ENCODE peak calls at places on chromosomes 13 and 19, in nine cellular contexts. C is GM23338, W is cardiac muscle cell, F is upper lobe of right lung, O is colonic mucosa, V is lower leg skin, U is epithelial cell of proximal tubule, S is thoracic aorta, K is skeletal muscle cell. H is an unnamed sample.

GRCh38 chr13:98299954-98300350 is 122.9 kb upstream of the RNF113B start:
- DNase-seq in F (no peak), V (no peak), W (no peak), C (no peak), K (no peak), U (no peak), S (no peak), O (no peak), H (no peak)

GRCh38 chr19:11528551-11529341 is at the start of gene ECSIT:
- DNase-seq in F (peak; percentile 97), U (peak; percentile 92), O (peak; percentile 99), K (peak; percentile 92), V (peak; percentile 99), C (peak; percentile 99), S (peak; percentile 98), W (peak; percentile 98), H (peak; percentile 94)

GRCh38 chr13:41127746-41128145 is 4.9 kb downstream of the KBTBD6 start:
- DNase-seq in V (no peak), O (no peak), U (no peak), W (no peak), C (no peak), S (no peak), K (no peak), F (no peak), H (no peak)

GRCh38 chr19:39514840-39515550 is at the start of gene SELENOV:
- DNase-seq in S (no peak), C (peak; percentile 94), W (peak; percentile 43), U (no peak), V (no peak), K (no peak), O (no peak), F (no peak), H (no peak)

GRCh38 chr13:41746259-41746658 is 214.7 kb downstream of the VWA8 start:
- DNase-seq in K (peak; percentile 48), C (no peak), O (no peak), V (no peak), F (no peak), S (no peak), W (no peak), U (no peak), H (no peak)

GRCh38 chr13:33260168-33261098 is 25.1 kb downstream of the STARD13 start:
- DNase-seq in C (no peak), K (no peak), F (no peak), S (no peak), O (no peak), U (no peak), W (peak; percentile 35), V (no peak), H (no peak)

GRCh38 chr13:27792393-27793218 is at the start of gene GSX1:
- DNase-seq in S (no peak), O (peak; percentile 44), F (peak; percentile 86), W (peak; percentile 95), K (peak; percentile 25), V (no peak), U (no peak), C (peak; percentile 95), H (peak; percentile 69)

GRCh38 chr19:17069249-17069648 is 6.0 kb downstream of the HAUS8 start:
- DNase-seq in W (peak; percentile 31), K (no peak), C (peak; percentile 73), F (no peak), S (no peak), O (no peak), U (no peak), V (no peak), H (no peak)

GRCh38 chr19:6226444-6227155 is 53.2 kb downstream of the MLLT1 start:
- DNase-seq in S (no peak), U (no peak), V (no peak), K (no peak), C (no peak), F (no peak), W (no peak), O (no peak), H (no peak)

GRCh38 chr19:14150770-14151661 is 14.6 kb upstream of the ASF1B start:
- DNase-seq in S (no peak), O (no peak), V (no peak), U (no peak), C (no peak), F (no peak), K (no peak), W (no peak), H (no peak)

GRCh38 chr19:14147797-14148605 is 11.6 kb upstream of the ASF1B start:
- DNase-seq in S (no peak), O (peak; percentile 72), K (no peak), C (peak; percentile 75), U (no peak), F (peak; percentile 85), W (peak; percentile 78), V (peak; percentile 93), H (peak; percentile 82)

GRCh38 chr19:14150041-14150769 is 13.8 kb upstream of the ASF1B start:
- DNase-seq in S (no peak), V (no peak), F (no peak), U (no peak), C (peak; percentile 45), W (no peak), K (no peak), O (no peak), H (no peak)

GRCh38 chr19:14149509-14149994 is 13.2 kb upstream of the ASF1B start:
- DNase-seq in W (no peak), K (no peak), V (peak; percentile 94), C (peak; percentile 28), U (no peak), F (no peak), S (no peak), O (peak; percentile 80), H (no peak)

DNA sequence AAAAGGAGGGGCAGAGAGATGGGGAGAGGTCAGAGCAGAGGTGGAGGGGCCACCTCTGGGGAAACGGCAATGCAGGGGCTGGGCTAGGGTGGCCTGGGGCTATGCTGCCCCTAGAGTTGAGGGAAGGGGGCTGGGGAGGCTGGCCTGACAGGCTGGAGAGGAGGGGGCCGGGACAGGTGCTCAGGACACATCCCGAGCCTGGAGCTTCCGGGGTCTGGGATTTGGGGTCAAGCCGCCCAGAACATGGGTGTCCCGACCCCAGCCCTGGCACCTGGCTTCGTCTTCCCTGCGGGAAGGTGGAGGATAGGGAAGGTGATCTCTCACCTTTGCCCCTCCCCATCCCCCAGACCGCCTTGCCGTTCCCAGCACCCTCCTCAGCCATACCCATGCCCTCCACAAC is 12.6 kb upstream of the ASF1B start:
- DNase-seq in S (no peak), K (no peak), C (no peak), F (no peak), U (no peak), W (no peak), V (no peak), O (peak; percentile 25), H (no peak)
- H3K4me3 ChIP-seq in S (peak overlapping the region; percentile 60), K (no peak overlapping the region), C (no peak overlapping the region), F (peak overlapping the region; percentile 31), U (no peak overlapping the region), W (no peak overlapping the region), V (no peak overlapping the region), O (no peak overlapping the region), H (peak overlapping the region; percentile 57)

GRCh38 chr19:34960103-34960805 is 3.8 kb downstream of the ZNF792 start:
- DNase-seq in O (no peak), F (no peak), K (no peak), C (no peak), V (peak; percentile 43), S (no peak), W (no peak), U (no peak), H (no peak)
- H3K4me3 ChIP-seq in O (no peak overlapping the region), F (no peak overlapping the region), K (no peak overlapping the region), C (no peak overlapping the region), V (no peak overlapping the region), S (no peak overlapping the region), W (no peak overlapping the region), U (no peak overlapping the region), H (no peak overlapping the region)

GRCh38 chr19:45876411-45877197 is 9.3 kb downstream of the IRF2BP1 start:
- DNase-seq in S (no peak), V (no peak), O (peak; percentile 51), W (peak; percentile 41), F (peak; percentile 85), C (peak; percentile 75), U (no peak), K (no peak), H (no peak)
- H3K4me3 ChIP-seq in S (peak overlapping the region; percentile 29), V (no peak overlapping the region), O (peak overlapping the region; percentile 10), W (no peak overlapping the region), F (peak overlapping the region; percentile 26), C (peak overlapping the region; percentile 62), U (no peak overlapping the region), K (peak overlapping the region; percentile 11), H (peak overlapping the region; percentile 39)

DNA sequence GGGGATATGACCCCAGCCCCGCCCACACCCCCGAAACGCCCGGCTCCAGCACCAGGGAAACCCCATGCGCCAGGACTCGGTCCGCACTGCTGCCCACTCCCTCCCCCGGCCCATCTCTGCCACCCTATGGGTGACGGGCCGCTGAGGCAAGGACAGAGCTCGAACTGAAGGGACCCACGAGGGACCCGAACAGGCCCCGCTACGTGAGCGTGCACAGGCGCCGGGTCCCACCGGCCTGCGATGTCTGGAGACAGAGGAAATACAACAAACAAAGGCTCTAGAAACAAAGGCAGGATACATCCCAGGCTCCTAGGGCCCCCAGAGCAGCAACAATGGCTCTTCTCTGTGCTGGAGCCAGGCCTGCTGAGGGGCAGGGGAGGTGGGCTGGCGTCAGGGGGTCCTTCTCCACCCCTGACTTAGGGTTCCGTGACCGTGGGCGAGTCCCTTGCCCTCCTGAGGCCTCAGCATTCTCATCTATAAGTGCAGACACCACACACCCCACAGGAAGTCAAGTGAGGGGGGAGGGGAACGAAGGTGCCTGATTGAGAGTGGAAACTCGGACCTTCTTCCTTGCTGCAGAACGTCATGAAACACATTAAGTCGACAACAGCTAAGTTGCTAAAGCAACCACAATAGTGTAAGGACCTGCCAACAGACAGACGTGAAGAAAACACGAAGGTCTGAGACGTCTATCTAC is 3.1 kb downstream of the ABHD17A start:
- DNase-seq in U (no peak), C (no peak), V (no peak), W (peak; percentile 43), S (no peak), F (no peak), K (no peak), O (no peak), H (peak; percentile 66)
- H3K4me3 ChIP-seq in U (no peak overlapping the region), C (no peak overlapping the region), V (no peak overlapping the region), W (no peak overlapping the region), S (peak overlapping the region; percentile 45), F (peak overlapping the region; percentile 86), K (no peak overlapping the region), O (no peak overlapping the region), H (peak overlapping the region; percentile 100)

GRCh38 chr13:37598572-37598971 is at the start of gene POSTN:
- DNase-seq in S (no peak), K (no peak), O (no peak), C (no peak), U (no peak), V (no peak), W (peak; percentile 9), F (no peak), H (no peak)
- H3K4me3 ChIP-seq in S (peak within 1 kb of the TSS; percentile 47), K (peak within 1 kb of the TSS; percentile 46), O (no peak within 1 kb of the TSS), C (no peak within 1 kb of the TSS), U (no peak within 1 kb of the TSS), V (no peak within 1 kb of the TSS), W (no peak within 1 kb of the TSS), F (peak within 1 kb of the TSS; percentile 29), H (no peak within 1 kb of the TSS)

GRCh38 chr13:95075506-95075905 is 225.7 kb downstream of the ABCC4 start:
- DNase-seq in F (no peak), V (no peak), U (no peak), W (no peak), C (no peak), O (no peak), K (no peak), S (no peak), H (no peak)

GRCh38 chr13:95074820-95075219 is 226.4 kb downstream of the ABCC4 start:
- DNase-seq in V (no peak), S (no peak), U (no peak), C (no peak), W (no peak), O (no peak), K (no peak), F (no peak), H (no peak)

GRCh38 chr13:95073826-95074345 is 227.4 kb downstream of the ABCC4 start:
- DNase-seq in F (no peak), K (no peak), W (no peak), O (no peak), U (no peak), V (no peak), S (no peak), C (no peak), H (no peak)
- H3K4me3 ChIP-seq in F (no peak overlapping the region), K (no peak overlapping the region), W (no peak overlapping the region), O (no peak overlapping the region), U (no peak overlapping the region), V (no peak overlapping the region), S (no peak overlapping the region), C (no peak overlapping the region), H (no peak overlapping the region)